ENCODE peak calls at places on chromosomes 2 and 18, in nine cellular contexts. M is fibroblast of lung; C is Peyer's patch; T is CD8-positive, alpha-beta memory T cell; K is WERI-Rb-1; H is heart left ventricle; S is cardiac muscle cell; W is astrocyte; E is right cardiac atrium. F is an unnamed sample.

GRCh38 chr2:130882111-130882510 is 45.4 kb downstream of the ARHGEF4 start:
- DNase-seq in C (no peak), W (no peak), K (no peak), T (no peak), H (no peak), E (no peak), M (no peak), S (no peak), F (no peak)

GRCh38 chr2:17594533-17595391 is 54.3 kb downstream of the VSNL1 start:
- DNase-seq in S (peak; percentile 67), C (no peak), K (no peak), W (peak; percentile 84), M (peak; percentile 48), T (no peak), E (no peak), H (no peak), F (no peak)

GRCh38 chr2:108193251-108193650 is 46.5 kb upstream of the SULT1C3 start:
- DNase-seq in M (no peak), S (no peak), H (no peak), E (no peak), W (no peak), T (no peak), C (no peak), K (no peak), F (no peak)

GRCh38 chr2:205924676-205925075 is 161.3 kb downstream of the INO80D start:
- DNase-seq in S (no peak), C (no peak), H (no peak), E (no peak), T (no peak), M (no peak), K (no peak), W (no peak), F (no peak)

GRCh38 chr2:58992062-58992736 is 751.1 kb upstream of the FANCL start:
- DNase-seq in H (no peak), E (no peak), C (no peak), T (no peak), K (no peak), S (no peak), M (no peak), W (peak; percentile 64), F (no peak)

GRCh38 chr2:221198309-221198708 is 373.8 kb downstream of the EPHA4 start:
- DNase-seq in W (no peak), C (no peak), S (no peak), K (no peak), T (no peak), M (no peak), H (no peak), E (no peak), F (no peak)

GRCh38 chr2:37026050-37026449 is 58.1 kb downstream of the HEATR5B start:
- DNase-seq in C (no peak), E (no peak), M (peak; percentile 7), W (no peak), T (no peak), S (peak; percentile 15), H (no peak), K (peak; percentile 47), F (no peak)

GRCh38 chr2:240433973-240434727 is 1.3 kb upstream of the GPC1 start:
- DNase-seq in T (no peak), C (no peak), W (peak; percentile 96), E (peak; percentile 62), H (peak; percentile 20), K (peak; percentile 8), M (peak; percentile 95), S (peak; percentile 96), F (peak; percentile 87)

GRCh38 chr18:7847357-7847756 is 280.2 kb downstream of the PTPRM start:
- DNase-seq in W (no peak), K (no peak), E (no peak), H (no peak), C (no peak), T (no peak), M (no peak), S (no peak), F (no peak)

GRCh38 chr2:29336741-29337340 is 221.6 kb downstream of the CLIP4 start:
- DNase-seq in S (no peak), M (no peak), H (no peak), K (no peak), C (no peak), T (no peak), E (no peak), W (no peak), F (no peak)
- H3K27ac ChIP-seq in S (no peak overlapping the region), M (no peak overlapping the region), H (no peak overlapping the region), K (no peak overlapping the region), C (no peak overlapping the region), T (no peak overlapping the region), E (no peak overlapping the region), W (no peak overlapping the region), F (no peak overlapping the region)

GRCh38 chr2:222861411-222862067 is 703 bp downstream of the ACSL3 start:
- DNase-seq in K (peak; percentile 30), H (peak; percentile 51), W (no peak), C (peak; percentile 61), E (peak; percentile 55), M (no peak), S (peak; percentile 35), T (peak; percentile 38), F (peak; percentile 28)

GRCh38 chr2:222862915-222863544 is 2.2 kb downstream of the ACSL3 start:
- DNase-seq in S (peak; percentile 15), T (no peak), M (peak; percentile 71), C (no peak), W (no peak), K (no peak), E (no peak), H (no peak), F (no peak)

GRCh38 chr2:222862068-222862914 is 1.5 kb downstream of the ACSL3 start:
- DNase-seq in C (no peak), W (no peak), T (no peak), H (peak; percentile 21), K (peak; percentile 12), E (no peak), M (peak; percentile 75), S (peak; percentile 61), F (no peak)

GRCh38 chr2:222860740-222861410 is at the start of gene ACSL3:
- DNase-seq in S (peak; percentile 96), E (peak; percentile 97), C (peak; percentile 98), M (peak; percentile 92), H (peak; percentile 97), W (peak; percentile 86), K (peak; percentile 97), T (peak; percentile 89), F (peak; percentile 97)

DNA sequence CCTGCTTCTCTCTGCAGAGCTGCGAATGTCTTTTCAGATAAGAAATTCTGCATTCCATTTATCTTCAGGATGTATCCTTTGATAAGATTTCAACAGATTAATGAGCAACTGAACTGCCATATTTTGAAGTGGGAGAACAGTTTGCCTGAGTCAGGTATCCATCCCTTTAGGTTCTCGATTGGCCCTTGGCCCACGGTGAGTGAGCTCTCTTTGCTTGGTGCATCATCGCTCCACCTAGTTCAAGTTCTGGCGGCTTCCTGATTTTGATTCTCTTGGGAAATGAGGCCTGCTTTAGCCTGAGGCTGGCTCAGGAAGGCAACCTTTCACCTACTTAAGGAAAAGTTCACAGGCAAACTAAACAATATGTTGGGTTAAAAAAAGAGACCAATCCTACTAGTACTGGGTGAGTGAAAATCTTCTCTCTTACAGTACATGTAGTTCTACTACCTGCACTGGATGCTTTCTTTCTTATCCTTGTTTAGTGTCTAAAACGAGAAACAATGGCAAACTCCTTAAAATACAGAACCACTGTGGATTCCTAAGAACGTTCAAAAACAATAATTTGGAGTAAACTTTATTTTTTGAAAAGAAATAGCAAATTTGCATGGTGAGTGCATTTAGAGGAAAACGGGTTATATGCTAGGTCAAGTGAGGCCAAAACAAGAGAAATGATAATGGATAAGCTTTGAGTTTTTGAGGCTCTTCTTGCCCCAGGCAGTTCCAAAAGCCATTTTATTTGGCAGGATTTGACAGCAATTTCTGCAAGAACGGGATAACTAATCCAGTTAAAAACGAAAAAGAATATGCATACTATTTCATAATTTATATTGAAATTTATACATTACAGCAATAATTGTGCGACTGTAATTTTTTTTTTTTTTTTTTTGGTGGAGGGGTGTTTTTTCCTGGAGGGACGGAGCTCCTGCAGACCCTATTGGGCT is 780 bp upstream of the ACSL3 start:
- DNase-seq in W (no peak), H (peak; percentile 56), C (peak; percentile 59), S (peak; percentile 84), M (peak; percentile 87), K (peak; percentile 26), T (no peak), E (peak; percentile 69), F (no peak)
- H3K27ac ChIP-seq in W (peak overlapping the region; percentile 20), H (peak overlapping the region; percentile 95), C (peak overlapping the region; percentile 95), S (peak overlapping the region; percentile 49), M (peak overlapping the region; percentile 41), K (peak overlapping the region; percentile 62), T (peak overlapping the region; percentile 41), E (peak overlapping the region; percentile 35), F (peak overlapping the region; percentile 98)

GRCh38 chr18:13278231-13278630 is 59.7 kb downstream of the LDLRAD4 start:
- DNase-seq in K (no peak), E (no peak), H (no peak), W (no peak), C (no peak), T (no peak), S (no peak), M (no peak), F (peak; percentile 8)
- H3K27ac ChIP-seq in K (no peak overlapping the region), E (no peak overlapping the region), H (no peak overlapping the region), W (no peak overlapping the region), C (no peak overlapping the region), T (no peak overlapping the region), S (no peak overlapping the region), M (no peak overlapping the region), F (no peak overlapping the region)

GRCh38 chr2:241993386-241994005 is 124.0 kb downstream of the RTP5 start:
- DNase-seq in K (no peak), M (no peak), T (no peak), S (no peak), H (no peak), C (no peak), W (no peak), E (no peak), F (no peak)

GRCh38 chr2:241992753-241993152 is 123.2 kb downstream of the RTP5 start:
- DNase-seq in W (no peak), M (no peak), E (no peak), C (no peak), S (no peak), K (no peak), T (no peak), H (no peak), F (peak; percentile 34)

GRCh38 chr2:241996100-241996499 is 126.6 kb downstream of the RTP5 start:
- DNase-seq in E (no peak), H (no peak), M (no peak), K (no peak), S (no peak), C (no peak), T (no peak), W (no peak), F (no peak)

GRCh38 chr2:241994086-241994485 is 124.6 kb downstream of the RTP5 start:
- DNase-seq in M (no peak), S (no peak), W (no peak), E (no peak), C (no peak), H (no peak), K (peak; percentile 2), T (no peak), F (no peak)

DNA sequence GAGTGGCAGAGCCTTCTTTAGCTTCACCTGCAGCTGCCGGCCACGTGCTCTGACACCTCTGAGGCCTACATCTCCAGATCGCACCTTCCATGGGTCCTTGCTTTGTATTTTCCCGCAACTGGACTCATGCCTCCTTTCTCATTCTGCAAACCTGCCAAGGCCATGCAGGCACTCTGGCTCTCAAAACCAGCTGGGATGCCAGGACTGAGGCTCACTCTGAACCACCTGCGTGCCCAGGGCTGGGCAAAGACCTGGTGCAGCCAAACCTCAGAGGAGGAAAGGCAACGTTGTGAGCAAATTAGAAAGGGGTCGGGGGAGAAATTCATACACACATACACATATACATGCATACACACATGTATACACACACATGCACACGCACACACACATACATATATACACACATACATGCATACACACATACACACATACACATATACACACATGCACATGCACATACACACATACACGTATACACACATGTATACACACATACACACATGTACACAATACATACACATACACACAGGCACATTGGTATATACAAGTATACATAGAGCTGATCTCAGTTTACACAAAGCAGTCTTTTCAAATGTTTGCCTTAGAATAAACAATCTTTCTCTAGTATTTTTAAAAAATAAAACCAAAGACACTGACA is 125.2 kb downstream of the RTP5 start:
- DNase-seq in C (no peak), W (no peak), S (no peak), K (peak; percentile 1), T (no peak), M (no peak), H (no peak), E (no peak), F (no peak)
- H3K27ac ChIP-seq in C (no peak overlapping the region), W (no peak overlapping the region), S (no peak overlapping the region), K (no peak overlapping the region), T (no peak overlapping the region), M (no peak overlapping the region), H (no peak overlapping the region), E (no peak overlapping the region), F (no peak overlapping the region)

F was measured in tibial artery.